ENCODE peak calls at places on chromosomes 16 and 17, in nine cellular contexts. X, G, C, Z, Y, W, Q, J and V are unnamed samples.

GRCh38 chr17:65355246-65355645 is 206.2 kb downstream of the AXIN2 start:
- DNase-seq in Z (no peak), W (no peak), X (no peak), Q (no peak), Y (no peak), G (no peak), J (peak), C (no peak), V (no peak)

GRCh38 chr17:50027639-50028206 is 28.2 kb upstream of the ITGA3 start:
- DNase-seq in W (peak), Q (peak), Z (no peak), X (no peak), Y (peak), G (peak), J (peak), C (no peak), V (peak)

GRCh38 chr16:55643161-55643970 is 12.4 kb upstream of the SLC6A2 start:
- DNase-seq in Y (no peak), C (no peak), J (no peak), Q (no peak), G (peak), W (no peak), X (no peak), Z (no peak), V (peak)

GRCh38 chr17:63333869-63334268 is 112.2 kb downstream of the CYB561 start:
- DNase-seq in W (no peak), J (peak), C (no peak), Q (no peak), Z (no peak), Y (no peak), G (no peak), X (no peak), V (no peak)

GRCh38 chr16:89581045-89581695 is 5.6 kb downstream of the CPNE7 start:
- DNase-seq in W (peak), J (peak), Z (no peak), Y (no peak), X (no peak), Q (no peak), G (peak), C (no peak), V (peak)

GRCh38 chr17:73646409-73647305 is 2.4 kb upstream of the SDK2 start:
- DNase-seq in Q (peak), X (no peak), G (no peak), Y (peak), J (no peak), C (peak), W (peak), Z (peak), V (peak)

GRCh38 chr17:39787038-39787437 is 49.3 kb downstream of the GRB7 start:
- DNase-seq in Q (no peak), Y (no peak), C (no peak), W (no peak), Z (no peak), J (no peak), G (no peak), X (no peak), V (no peak)

GRCh38 chr17:59067756-59068155 is 38.9 kb downstream of the TRIM37 start:
- DNase-seq in J (no peak), Z (no peak), Y (no peak), G (no peak), C (no peak), X (no peak), W (no peak), Q (no peak), V (no peak)

GRCh38 chr16:89721644-89722391 is 481 bp downstream of the ZNF276 start:
- DNase-seq in G (no peak), C (peak), Z (peak), W (peak), X (peak), J (peak), Y (peak), Q (peak), V (peak)

GRCh38 chr17:31529841-31530251 is 138.4 kb downstream of the RAB11FIP4 start:
- DNase-seq in X (no peak), J (no peak), C (no peak), Q (no peak), G (no peak), Z (no peak), Y (no peak), W (no peak), V (peak)

GRCh38 chr16:84044108-84044488 is 1.5 kb upstream of the SLC38A8 start:
- DNase-seq in J (peak), W (no peak), Z (peak), Q (peak), X (no peak), Y (peak), G (peak), C (peak), V (peak)

GRCh38 chr17:35127751-35128514 is 6.5 kb downstream of the FNDC8 start:
- DNase-seq in X (no peak), G (no peak), Q (no peak), J (no peak), Y (no peak), Z (no peak), C (no peak), W (peak), V (peak)

GRCh38 chr17:10797848-10798328 is 6.0 kb downstream of the TMEM238L start:
- DNase-seq in Z (no peak), Q (no peak), W (peak), C (no peak), J (no peak), X (no peak), G (no peak), Y (no peak), V (no peak)

GRCh38 chr17:43961954-43962353 is 8.2 kb upstream of the PYY start:
- DNase-seq in J (peak), Y (no peak), X (no peak), Q (no peak), G (no peak), C (no peak), W (no peak), Z (no peak), V (no peak)

GRCh38 chr16:89953671-89954406 is 5.3 kb downstream of the DEF8 start:
- DNase-seq in Q (no peak), Y (no peak), G (no peak), Z (peak), C (no peak), W (no peak), J (no peak), X (no peak), V (no peak)

GRCh38 chr16:27779719-27780161 is 229.8 kb downstream of the KATNIP start:
- DNase-seq in J (no peak), X (no peak), W (peak), G (no peak), Q (peak), Y (peak), Z (peak), C (peak), V (peak)

GRCh38 chr16:11164482-11165270 is 91.3 kb downstream of the SOCS1 start:
- DNase-seq in G (no peak), Z (no peak), C (peak), J (no peak), W (no peak), X (no peak), Y (no peak), Q (peak), V (no peak)

GRCh38 chr17:43020789-43021738 is 1.1 kb downstream of the VAT1 start:
- DNase-seq in Q (peak), J (peak), C (peak), G (no peak), Z (peak), W (peak), Y (peak), X (no peak), V (peak)

GRCh38 chr17:17417718-17418151 is 59.1 kb upstream of the MED9 start:
- DNase-seq in X (no peak), Y (no peak), C (no peak), Q (no peak), Z (no peak), J (no peak), G (no peak), W (peak), V (no peak)

DNA sequence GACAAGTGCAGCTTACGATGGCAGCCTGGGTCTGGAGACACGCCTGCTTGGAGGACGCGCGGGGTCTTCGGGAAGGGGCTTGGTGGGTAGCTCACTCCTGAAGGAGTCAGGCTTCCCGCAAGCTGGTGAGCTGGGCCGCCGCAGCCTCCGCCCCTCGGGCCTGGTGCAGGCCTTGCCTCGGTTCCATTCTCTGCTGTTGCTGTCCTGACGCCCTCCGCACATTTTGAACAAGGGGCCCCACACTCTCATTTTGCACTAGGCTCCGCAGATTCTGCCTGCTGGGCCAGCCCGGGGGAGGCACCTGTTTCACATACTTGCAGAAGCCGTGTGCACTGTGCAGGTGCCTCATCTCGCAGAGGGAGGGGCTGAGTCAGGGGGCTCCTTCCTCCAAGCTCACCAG is 31.9 kb upstream of the CBX4 start:
- DNase-seq in J (no peak), Z (no peak), W (peak), X (no peak), G (no peak), Q (no peak), C (no peak), Y (peak), V (no peak)
- H3K27ac ChIP-seq in J (no peak), Z (no peak), W (no peak), X (no peak), G (no peak), Q (no peak), C (no peak), Y (no peak), V (no peak)

DNA sequence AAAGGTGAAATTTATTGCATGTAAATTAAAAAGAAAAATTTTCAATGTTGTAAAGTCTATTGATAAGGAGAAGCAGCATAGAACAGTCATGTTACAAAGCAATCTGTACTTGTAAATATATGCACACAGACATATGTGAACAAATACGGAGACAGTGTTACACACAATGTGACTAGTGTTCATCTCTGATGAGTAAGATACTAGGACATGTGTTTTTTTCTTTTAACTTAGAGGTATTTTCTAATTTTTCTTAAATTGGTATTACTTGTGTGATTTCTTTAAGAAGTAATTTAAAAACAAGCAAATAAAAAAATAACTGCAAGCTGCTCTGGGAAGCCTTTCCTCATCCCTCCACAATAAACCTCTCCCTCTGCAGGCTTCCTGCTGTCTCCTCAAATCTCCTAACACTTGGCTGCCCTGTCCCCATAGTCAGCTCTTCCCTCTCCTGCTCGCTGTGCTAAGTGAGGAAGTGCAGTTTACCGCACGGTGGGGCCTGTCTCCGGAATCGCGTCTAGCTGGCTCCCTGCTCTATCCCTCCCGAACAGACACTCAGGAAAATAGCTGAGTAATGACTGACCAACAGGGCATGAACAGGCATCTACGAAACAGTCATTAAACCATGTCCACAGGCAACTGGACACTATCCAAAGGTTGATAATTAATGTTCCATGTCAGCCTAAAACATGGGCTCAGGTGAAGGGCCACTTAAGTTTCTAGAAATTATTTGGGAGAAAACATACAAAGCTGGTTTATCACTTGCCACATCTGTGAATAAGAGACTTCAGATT is 35.9 kb downstream of the CMTM4 start:
- DNase-seq in J (peak), Z (no peak), X (no peak), C (peak), G (no peak), Q (peak), Y (peak), W (peak), V (peak)
- H3K4me2 ChIP-seq in J (peak), Z (no peak), X (no peak), C (peak), G (peak), Q (no peak), Y (peak), W (peak), V (peak)

GRCh38 chr17:2582493-2582892 is 11.0 kb upstream of the PAFAH1B1 start:
- DNase-seq in G (no peak), Y (no peak), Z (no peak), W (no peak), Q (no peak), X (no peak), C (no peak), J (no peak), V (no peak)
- TF ChIP-seq EZH2phosphoT487 in G (no peak), Y (no peak), Z (no peak), W (no peak), Q (no peak), X (no peak), C (no peak), J (no peak), V (no peak)

GRCh38 chr16:51150159-51150893 is 744 bp downstream of the SALL1 start:
- DNase-seq in Y (peak), Q (peak), W (no peak), X (no peak), J (no peak), C (peak), G (no peak), Z (no peak), V (peak)
- H3K27ac ChIP-seq in Y (no peak), Q (peak), W (peak), X (no peak), J (no peak), C (peak), G (no peak), Z (no peak), V (peak)

GRCh38 chr16:64434526-64435069 is 687.3 kb downstream of the CDH11 start:
- DNase-seq in J (no peak), C (no peak), G (no peak), W (no peak), Z (no peak), Y (no peak), X (no peak), Q (no peak), V (no peak)
- H3K4me2 ChIP-seq in J (no peak), C (no peak), G (no peak), W (no peak), Z (no peak), Y (no peak), X (no peak), Q (no peak), V (no peak)

GRCh38 chr16:88015806-88016140 is 64.5 kb downstream of the BANP start:
- DNase-seq in Z (no peak), X (no peak), C (no peak), Y (no peak), G (no peak), W (no peak), J (no peak), Q (no peak), V (no peak)
- TF ChIP-seq EZH2phosphoT487 in Z (no peak), X (no peak), C (no peak), Y (no peak), G (no peak), W (no peak), J (no peak), Q (no peak), V (no peak)

GRCh38 chr16:8864480-8864879 is 4.3 kb downstream of the CARHSP1 start:
- DNase-seq in J (no peak), W (no peak), C (no peak), X (no peak), Q (no peak), Y (no peak), Z (no peak), G (no peak), V (no peak)
- H3K27ac ChIP-seq in J (no peak), W (peak), C (peak), X (no peak), Q (peak), Y (no peak), Z (no peak), G (peak), V (no peak)

GRCh38 chr16:6189216-6189615 is 1091.6 kb upstream of the EEF2KMT start:
- DNase-seq in C (no peak), Z (no peak), Q (no peak), Y (no peak), G (no peak), J (no peak), W (no peak), X (peak), V (no peak)
- H3K4me2 ChIP-seq in C (no peak), Z (no peak), Q (no peak), Y (no peak), G (no peak), J (no peak), W (no peak), X (peak), V (no peak)

DNA sequence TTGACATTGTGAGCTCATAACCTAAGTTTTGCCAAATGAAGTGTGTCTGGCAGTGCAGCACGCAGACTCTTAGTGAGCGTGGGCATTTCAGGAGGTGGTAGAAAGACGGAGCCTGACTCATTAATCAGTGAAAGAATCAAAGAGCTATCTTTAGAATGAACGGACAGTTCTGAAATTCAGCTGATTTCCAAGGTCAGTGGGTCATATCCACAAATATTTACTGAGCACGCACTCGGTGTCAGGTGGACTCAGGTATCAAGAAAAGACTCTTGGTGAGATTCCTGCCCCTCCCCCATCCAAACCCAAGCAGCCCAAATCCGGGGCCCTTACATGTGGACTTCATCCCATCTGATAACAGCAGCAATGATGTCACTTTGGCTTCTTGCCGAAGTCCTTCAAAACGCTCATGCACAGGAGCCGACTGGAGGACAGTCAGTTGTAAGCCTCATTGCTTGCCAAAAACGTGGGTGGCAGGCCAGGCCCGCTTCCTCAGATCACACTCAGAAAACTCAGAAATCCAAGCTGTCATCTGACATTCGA is 185.8 kb downstream of the HS3ST3A1 start:
- DNase-seq in X (no peak), Q (no peak), J (peak), Z (no peak), Y (peak), G (peak), C (no peak), W (peak), V (peak)
- TF ChIP-seq EZH2phosphoT487 in X (no peak), Q (no peak), J (no peak), Z (no peak), Y (no peak), G (no peak), C (no peak), W (no peak), V (no peak)

DNA sequence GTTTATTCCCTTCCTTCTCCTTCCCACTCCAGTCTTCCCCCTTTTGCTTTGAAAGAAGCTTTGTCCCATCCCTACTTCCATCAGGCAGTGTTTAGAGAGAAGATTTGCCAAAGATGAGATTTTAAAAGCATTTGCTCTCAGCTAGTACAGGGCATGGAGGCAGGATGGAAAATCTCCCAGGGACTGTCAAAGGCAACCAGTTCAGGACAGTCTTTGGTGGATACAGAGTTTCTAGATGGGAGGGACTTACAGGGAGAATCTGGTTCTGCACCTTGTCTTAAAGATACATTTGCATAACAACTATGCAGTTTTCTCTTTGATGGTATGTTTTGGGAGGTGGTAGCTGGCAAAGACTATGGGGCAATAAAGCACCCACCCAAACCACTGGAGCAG is 26.2 kb downstream of the CHD9 start:
- DNase-seq in W (no peak), C (no peak), X (no peak), Y (no peak), J (no peak), G (no peak), Z (no peak), Q (no peak), V (no peak)
- H3K27ac ChIP-seq in W (peak), C (no peak), X (no peak), Y (peak), J (peak), G (no peak), Z (no peak), Q (peak), V (peak)